ENCODE peak calls at places on chromosomes 6 and 20, in ten cellular contexts. One of them, this sample, is unnamed.

GRCh38 chr6:112235956-112236355 is 18.4 kb downstream of the LAMA4 start:
- DNase-seq in WTC11: no peak
- DNase-seq in IMR-90: peak; percentile 83
- DNase-seq in renal cortical epithelial cell: peak; percentile 65
- DNase-seq in HT-29: no peak
- DNase-seq in CD8-positive, alpha-beta T cell: no peak
- DNase-seq in HCEC 1CT: peak; percentile 76
- DNase-seq in SK-N-SH: no peak
- DNase-seq in dorsolateral prefrontal cortex: no peak
- DNase-seq in NCI-H2029: no peak
- DNase-seq in this sample: no peak

GRCh38 chr20:57008217-57008616 is 258.2 kb downstream of the BMP7 start:
- DNase-seq in WTC11: no peak
- DNase-seq in IMR-90: no peak
- DNase-seq in renal cortical epithelial cell: no peak
- DNase-seq in HT-29: no peak
- DNase-seq in CD8-positive, alpha-beta T cell: no peak
- DNase-seq in HCEC 1CT: no peak
- DNase-seq in SK-N-SH: no peak
- DNase-seq in dorsolateral prefrontal cortex: no peak
- DNase-seq in NCI-H2029: no peak
- DNase-seq in this sample: no peak

GRCh38 chr20:44032583-44033138 is 118.0 kb downstream of the TOX2 start:
- DNase-seq in WTC11: no peak
- DNase-seq in IMR-90: no peak
- DNase-seq in renal cortical epithelial cell: no peak
- DNase-seq in HT-29: no peak
- DNase-seq in CD8-positive, alpha-beta T cell: peak; percentile 2
- DNase-seq in HCEC 1CT: no peak
- DNase-seq in SK-N-SH: no peak
- DNase-seq in dorsolateral prefrontal cortex: no peak
- DNase-seq in NCI-H2029: no peak
- DNase-seq in this sample: no peak

GRCh38 chr6:90192857-90193256 is 103.8 kb downstream of the BACH2 start:
- DNase-seq in WTC11: no peak
- DNase-seq in IMR-90: no peak
- DNase-seq in renal cortical epithelial cell: no peak
- DNase-seq in HT-29: no peak
- DNase-seq in CD8-positive, alpha-beta T cell: no peak
- DNase-seq in HCEC 1CT: no peak
- DNase-seq in SK-N-SH: no peak
- DNase-seq in dorsolateral prefrontal cortex: no peak
- DNase-seq in NCI-H2029: no peak
- DNase-seq in this sample: no peak

GRCh38 chr6:111792914-111793700 is 80.1 kb downstream of the FYN start:
- DNase-seq in WTC11: no peak
- DNase-seq in IMR-90: no peak
- DNase-seq in renal cortical epithelial cell: no peak
- DNase-seq in HT-29: no peak
- DNase-seq in CD8-positive, alpha-beta T cell: no peak
- DNase-seq in HCEC 1CT: no peak
- DNase-seq in SK-N-SH: no peak
- DNase-seq in dorsolateral prefrontal cortex: no peak
- DNase-seq in NCI-H2029: no peak
- DNase-seq in this sample: no peak

GRCh38 chr20:20450461-20451027 is 82.6 kb downstream of the INSM1 start:
- DNase-seq in WTC11: no peak
- DNase-seq in IMR-90: no peak
- DNase-seq in renal cortical epithelial cell: no peak
- DNase-seq in HT-29: no peak
- DNase-seq in CD8-positive, alpha-beta T cell: no peak
- DNase-seq in HCEC 1CT: no peak
- DNase-seq in SK-N-SH: peak; percentile 53
- DNase-seq in dorsolateral prefrontal cortex: peak; percentile 75
- DNase-seq in NCI-H2029: peak; percentile 29
- DNase-seq in this sample: no peak

GRCh38 chr20:45368221-45368980 is 5.4 kb downstream of the SYS1 start:
- DNase-seq in WTC11: no peak
- DNase-seq in IMR-90: no peak
- DNase-seq in renal cortical epithelial cell: peak; percentile 71
- DNase-seq in HT-29: no peak
- DNase-seq in CD8-positive, alpha-beta T cell: peak; percentile 34
- DNase-seq in HCEC 1CT: no peak
- DNase-seq in SK-N-SH: no peak
- DNase-seq in dorsolateral prefrontal cortex: no peak
- DNase-seq in NCI-H2029: no peak
- DNase-seq in this sample: no peak

GRCh38 chr6:130961148-130961547 is 101.9 kb downstream of the EPB41L2 start:
- DNase-seq in WTC11: no peak
- DNase-seq in IMR-90: no peak
- DNase-seq in renal cortical epithelial cell: peak; percentile 89
- DNase-seq in HT-29: no peak
- DNase-seq in CD8-positive, alpha-beta T cell: no peak
- DNase-seq in HCEC 1CT: no peak
- DNase-seq in SK-N-SH: no peak
- DNase-seq in dorsolateral prefrontal cortex: no peak
- DNase-seq in NCI-H2029: no peak
- DNase-seq in this sample: no peak

GRCh38 chr6:38319259-38320255 is 320.2 kb downstream of the BTBD9 start:
- DNase-seq in WTC11: peak; percentile 27
- DNase-seq in IMR-90: peak; percentile 9
- DNase-seq in renal cortical epithelial cell: peak; percentile 38
- DNase-seq in HT-29: no peak
- DNase-seq in CD8-positive, alpha-beta T cell: no peak
- DNase-seq in HCEC 1CT: no peak
- DNase-seq in SK-N-SH: no peak
- DNase-seq in dorsolateral prefrontal cortex: no peak
- DNase-seq in NCI-H2029: no peak
- DNase-seq in this sample: no peak

GRCh38 chr20:37538003-37538402 is 10.3 kb upstream of the BLCAP start:
- DNase-seq in WTC11: no peak
- DNase-seq in IMR-90: peak; percentile 55
- DNase-seq in renal cortical epithelial cell: peak; percentile 63
- DNase-seq in HT-29: peak; percentile 38
- DNase-seq in CD8-positive, alpha-beta T cell: no peak
- DNase-seq in HCEC 1CT: peak; percentile 47
- DNase-seq in SK-N-SH: no peak
- DNase-seq in dorsolateral prefrontal cortex: peak; percentile 53
- DNase-seq in NCI-H2029: no peak
- DNase-seq in this sample: peak; percentile 47

GRCh38 chr6:40661726-40662125 is 74.6 kb upstream of the LRFN2 start:
- DNase-seq in WTC11: no peak
- DNase-seq in IMR-90: no peak
- DNase-seq in renal cortical epithelial cell: no peak
- DNase-seq in HT-29: no peak
- DNase-seq in CD8-positive, alpha-beta T cell: no peak
- DNase-seq in HCEC 1CT: no peak
- DNase-seq in SK-N-SH: no peak
- DNase-seq in dorsolateral prefrontal cortex: no peak
- DNase-seq in NCI-H2029: no peak
- DNase-seq in this sample: no peak

GRCh38 chr6:2410982-2411381 is 165.6 kb upstream of the GMDS start:
- DNase-seq in WTC11: no peak
- DNase-seq in IMR-90: no peak
- DNase-seq in renal cortical epithelial cell: no peak
- DNase-seq in HT-29: no peak
- DNase-seq in CD8-positive, alpha-beta T cell: no peak
- DNase-seq in HCEC 1CT: no peak
- DNase-seq in SK-N-SH: no peak
- DNase-seq in dorsolateral prefrontal cortex: no peak
- DNase-seq in NCI-H2029: no peak
- DNase-seq in this sample: no peak

GRCh38 chr6:134456284-134456683 is 138.4 kb upstream of the SGK1 start:
- DNase-seq in WTC11: no peak
- DNase-seq in IMR-90: no peak
- DNase-seq in renal cortical epithelial cell: no peak
- DNase-seq in HT-29: no peak
- DNase-seq in CD8-positive, alpha-beta T cell: no peak
- DNase-seq in HCEC 1CT: no peak
- DNase-seq in SK-N-SH: peak; percentile 24
- DNase-seq in dorsolateral prefrontal cortex: no peak
- DNase-seq in NCI-H2029: no peak
- DNase-seq in this sample: no peak

GRCh38 chr20:24629668-24630067 is 160.2 kb downstream of the SYNDIG1 start:
- DNase-seq in WTC11: no peak
- DNase-seq in IMR-90: no peak
- DNase-seq in renal cortical epithelial cell: no peak
- DNase-seq in HT-29: peak; percentile 13
- DNase-seq in CD8-positive, alpha-beta T cell: no peak
- DNase-seq in HCEC 1CT: no peak
- DNase-seq in SK-N-SH: peak; percentile 90
- DNase-seq in dorsolateral prefrontal cortex: no peak
- DNase-seq in NCI-H2029: no peak
- DNase-seq in this sample: peak; percentile 24

GRCh38 chr6:72321741-72322140 is 300.1 kb upstream of the KCNQ5 start:
- DNase-seq in WTC11: no peak
- DNase-seq in IMR-90: peak; percentile 73
- DNase-seq in renal cortical epithelial cell: peak; percentile 53
- DNase-seq in HT-29: no peak
- DNase-seq in CD8-positive, alpha-beta T cell: no peak
- DNase-seq in HCEC 1CT: peak; percentile 67
- DNase-seq in SK-N-SH: no peak
- DNase-seq in dorsolateral prefrontal cortex: no peak
- DNase-seq in NCI-H2029: no peak
- DNase-seq in this sample: no peak

GRCh38 chr6:132919028-132919427 is 104.7 kb downstream of the RPS12 start:
- DNase-seq in WTC11: no peak
- DNase-seq in IMR-90: peak; percentile 36
- DNase-seq in renal cortical epithelial cell: peak; percentile 49
- DNase-seq in HT-29: no peak
- DNase-seq in CD8-positive, alpha-beta T cell: no peak
- DNase-seq in HCEC 1CT: peak; percentile 33
- DNase-seq in SK-N-SH: peak; percentile 6
- DNase-seq in dorsolateral prefrontal cortex: no peak
- DNase-seq in NCI-H2029: no peak
- DNase-seq in this sample: no peak

GRCh38 chr6:82419088-82419720 is 55.6 kb downstream of the TPBG start:
- DNase-seq in WTC11: no peak
- DNase-seq in IMR-90: no peak
- DNase-seq in renal cortical epithelial cell: no peak
- DNase-seq in HT-29: no peak
- DNase-seq in CD8-positive, alpha-beta T cell: no peak
- DNase-seq in HCEC 1CT: no peak
- DNase-seq in SK-N-SH: no peak
- DNase-seq in dorsolateral prefrontal cortex: no peak
- DNase-seq in NCI-H2029: no peak
- DNase-seq in this sample: no peak

GRCh38 chr20:25085756-25086495 is 4.0 kb upstream of the VSX1 start:
- DNase-seq in WTC11: no peak
- DNase-seq in IMR-90: no peak
- DNase-seq in renal cortical epithelial cell: no peak
- DNase-seq in HT-29: no peak
- DNase-seq in CD8-positive, alpha-beta T cell: no peak
- DNase-seq in HCEC 1CT: no peak
- DNase-seq in SK-N-SH: no peak
- DNase-seq in dorsolateral prefrontal cortex: no peak
- DNase-seq in NCI-H2029: no peak
- DNase-seq in this sample: no peak

GRCh38 chr6:34342247-34342646 is 50.2 kb downstream of the NUDT3 start:
- DNase-seq in WTC11: no peak
- DNase-seq in IMR-90: no peak
- DNase-seq in renal cortical epithelial cell: no peak
- DNase-seq in HT-29: no peak
- DNase-seq in CD8-positive, alpha-beta T cell: no peak
- DNase-seq in HCEC 1CT: no peak
- DNase-seq in SK-N-SH: no peak
- DNase-seq in dorsolateral prefrontal cortex: no peak
- DNase-seq in NCI-H2029: no peak
- DNase-seq in this sample: no peak

GRCh38 chr6:49513153-49513989 is 13.6 kb downstream of the GLYATL3 start:
- DNase-seq in WTC11: no peak
- DNase-seq in IMR-90: peak; percentile 1
- DNase-seq in renal cortical epithelial cell: no peak
- DNase-seq in HT-29: no peak
- DNase-seq in CD8-positive, alpha-beta T cell: no peak
- DNase-seq in HCEC 1CT: peak; percentile 48
- DNase-seq in SK-N-SH: no peak
- DNase-seq in dorsolateral prefrontal cortex: no peak
- DNase-seq in NCI-H2029: no peak
- DNase-seq in this sample: no peak

This sample was measured in hepatocyte.